ENCODE peak calls at places on chromosomes 1 and 21, in four cellular contexts. W, D, J and F are unnamed samples.

GRCh38 chr1:38087676-38088075 is 41.1 kb upstream of the POU3F1 start:
- DNase-seq in W (no peak), D (no peak), J (no peak), F (no peak)

GRCh38 chr1:223810586-223810985 is 35.2 kb downstream of the TP53BP2 start:
- DNase-seq in W (no peak), D (no peak), J (no peak), F (no peak)

GRCh38 chr1:93672477-93673158 is 9.0 kb downstream of the BCAR3 start:
- DNase-seq in W (no peak), D (no peak), J (no peak), F (no peak)

GRCh38 chr1:61597601-61598000 is 127.3 kb downstream of the TM2D1 start:
- DNase-seq in W (no peak), D (no peak), J (no peak), F (no peak)

GRCh38 chr1:160756617-160757206 is 17.7 kb downstream of the SLAMF7 start:
- DNase-seq in W (no peak), D (no peak), J (no peak), F (no peak)

GRCh38 chr1:107530543-107530942 is 389.7 kb downstream of the NTNG1 start:
- DNase-seq in W (no peak), D (no peak), J (peak; percentile 12), F (no peak)

GRCh38 chr1:59705849-59706599 is 108.7 kb upstream of the HOOK1 start:
- DNase-seq in W (no peak), D (no peak), J (no peak), F (no peak)

GRCh38 chr1:66787641-66788040 is 13.4 kb downstream of the INSL5 start:
- DNase-seq in W (no peak), D (no peak), J (no peak), F (no peak)

GRCh38 chr21:44979687-44980561 is 40.1 kb downstream of the SLX9 start:
- DNase-seq in W (no peak), D (no peak), J (no peak), F (no peak)

GRCh38 chr1:31483012-31483946 is 70.3 kb downstream of the SERINC2 start:
- DNase-seq in W (no peak), D (peak; percentile 33), J (peak; percentile 50), F (no peak)

GRCh38 chr1:10829067-10829818 is 32.8 kb upstream of the CASZ1 start:
- DNase-seq in W (no peak), D (no peak), J (no peak), F (no peak)

GRCh38 chr1:167981933-167982332 is 45.1 kb upstream of the MPC2 start:
- DNase-seq in W (no peak), D (no peak), J (no peak), F (no peak)

GRCh38 chr1:157968503-157968902 is 24.9 kb upstream of the KIRREL1 start:
- DNase-seq in W (no peak), D (no peak), J (peak; percentile 39), F (no peak)

GRCh38 chr1:156073740-156074139 is 8.5 kb downstream of the MEX3A start:
- DNase-seq in W (no peak), D (no peak), J (no peak), F (no peak)

GRCh38 chr1:31487143-31487542 is 74.1 kb downstream of the SERINC2 start:
- DNase-seq in W (no peak), D (no peak), J (no peak), F (no peak)

GRCh38 chr1:41687007-41687406 is 202.5 kb upstream of the EDN2 start:
- DNase-seq in W (no peak), D (peak; percentile 69), J (no peak), F (no peak)

GRCh38 chr1:180175806-180176205 is 21.1 kb downstream of the QSOX1 start:
- DNase-seq in W (no peak), D (no peak), J (no peak), F (no peak)

GRCh38 chr1:182260516-182260915 is 131.1 kb downstream of the GLUL start:
- DNase-seq in W (no peak), D (no peak), J (no peak), F (no peak)

GRCh38 chr21:35578831-35579470 is 481.4 kb downstream of the SETD4 start:
- DNase-seq in W (no peak), D (no peak), J (no peak), F (no peak)

GRCh38 chr21:42468511-42469131 is 27.4 kb downstream of the RSPH1 start:
- DNase-seq in W (no peak), D (no peak), J (peak; percentile 7), F (no peak)

GRCh38 chr1:91883470-91883869 is 2.5 kb downstream of the TGFBR3 start:
- DNase-seq in W (no peak), D (peak; percentile 66), J (no peak), F (no peak)

GRCh38 chr1:217660353-217661062 is 29.4 kb downstream of the SPATA17 start:
- DNase-seq in W (peak; percentile 18), D (peak; percentile 28), J (no peak), F (peak; percentile 16)

GRCh38 chr21:45639206-45640000 is 4.1 kb upstream of the PCBP3 start:
- DNase-seq in W (no peak), D (peak; percentile 19), J (no peak), F (no peak)

GRCh38 chr1:5129746-5130355 is 475.4 kb downstream of the AJAP1 start:
- DNase-seq in W (no peak), D (no peak), J (no peak), F (no peak)

GRCh38 chr1:171780583-171781166 is 785 bp upstream of the METTL13 start:
- DNase-seq in W (no peak), D (no peak), J (no peak), F (no peak)

GRCh38 chr1:156122519-156123355 is 8.2 kb downstream of the LMNA start:
- DNase-seq in W (no peak), D (no peak), J (peak; percentile 79), F (peak; percentile 90)

GRCh38 chr1:2469103-2469940 is 6.8 kb upstream of the PLCH2 start:
- DNase-seq in W (no peak), D (no peak), J (no peak), F (no peak)

GRCh38 chr1:56094168-56094567 is 485.2 kb downstream of the PLPP3 start:
- DNase-seq in W (no peak), D (no peak), J (no peak), F (no peak)

GRCh38 chr1:225941220-225941948 is at the start of gene LEFTY2:
- DNase-seq in W (no peak), D (no peak), J (no peak), F (no peak)

GRCh38 chr1:116915182-116915611 is 5.5 kb downstream of the PTGFRN start:
- DNase-seq in W (no peak), D (no peak), J (peak; percentile 77), F (no peak)

GRCh38 chr1:26239936-26240335 is 5.9 kb downstream of the CEP85 start:
- DNase-seq in W (no peak), D (no peak), J (no peak), F (no peak)

GRCh38 chr1:197774691-197775281 is 494 bp downstream of the DENND1B start:
- DNase-seq in W (peak; percentile 46), D (peak; percentile 62), J (peak; percentile 64), F (no peak)

GRCh38 chr1:207091185-207091906 is 2.7 kb downstream of the C4BPB start:
- DNase-seq in W (no peak), D (no peak), J (no peak), F (no peak)

GRCh38 chr1:150165622-150166612 is 16.2 kb downstream of the PLEKHO1 start:
- DNase-seq in W (peak; percentile 75), D (peak; percentile 61), J (peak; percentile 65), F (peak; percentile 50)

GRCh38 chr1:18643154-18644012 is 12.7 kb downstream of the PAX7 start:
- DNase-seq in W (peak; percentile 37), D (peak; percentile 59), J (no peak), F (no peak)

GRCh38 chr1:154403300-154403943 is 1.7 kb upstream of the IL6R start:
- DNase-seq in W (no peak), D (no peak), J (peak; percentile 37), F (no peak)